ENCODE peak calls at places on chromosomes 12 and 14, in six cellular contexts. R is endodermal cell, Q is foreskin fibroblast, G is astrocyte of the spinal cord, X is fibroblast of mammary gland, E is HFF-Myc. O is an unnamed sample.

GRCh38 chr14:90276627-90277367 is 20.4 kb downstream of the PSMC1 start:
- DNase-seq in R (peak; percentile 90), Q (no peak), G (peak; percentile 26), X (peak; percentile 45), E (no peak), O (no peak)

GRCh38 chr14:96225745-96226151 is 21.1 kb downstream of the BDKRB2 start:
- DNase-seq in R (peak; percentile 90), Q (no peak), G (no peak), X (peak; percentile 63), E (peak; percentile 45), O (no peak)

GRCh38 chr12:1324099-1324498 is 270.3 kb downstream of the FBXL14 start:
- DNase-seq in R (peak; percentile 65), Q (no peak), G (no peak), X (no peak), E (no peak), O (no peak)

GRCh38 chr12:15244341-15244740 is 23.1 kb upstream of the RERG start:
- DNase-seq in R (no peak), Q (no peak), G (no peak), X (no peak), E (no peak), O (no peak)

GRCh38 chr12:71447691-71448660 is 8.4 kb downstream of the LGR5 start:
- DNase-seq in R (no peak), Q (no peak), G (peak; percentile 69), X (no peak), E (no peak), O (no peak)

GRCh38 chr12:19759229-19759628 is 319.9 kb downstream of the AEBP2 start:
- DNase-seq in R (no peak), Q (peak; percentile 20), G (peak; percentile 77), X (peak; percentile 82), E (no peak), O (no peak)

GRCh38 chr14:88168498-88169165 is 154.4 kb downstream of the KCNK10 start:
- DNase-seq in R (peak; percentile 83), Q (no peak), G (peak; percentile 15), X (peak; percentile 47), E (peak; percentile 21), O (peak; percentile 41)

GRCh38 chr14:102930753-102931579 is 8.5 kb downstream of the AMN start:
- DNase-seq in R (peak; percentile 82), Q (peak; percentile 17), G (peak; percentile 48), X (peak; percentile 47), E (no peak), O (peak; percentile 72)

GRCh38 chr12:89709994-89710872 is 1.6 kb upstream of the ATP2B1 start:
- DNase-seq in R (peak; percentile 88), Q (no peak), G (no peak), X (peak; percentile 61), E (no peak), O (peak; percentile 88)

GRCh38 chr12:119613319-119613936 is 19.9 kb downstream of the TMEM233 start:
- DNase-seq in R (no peak), Q (no peak), G (no peak), X (peak; percentile 53), E (no peak), O (no peak)

GRCh38 chr12:124588689-124589318 is 21.4 kb upstream of the NCOR2 start:
- DNase-seq in R (no peak), Q (peak; percentile 71), G (peak; percentile 81), X (peak; percentile 81), E (peak; percentile 54), O (no peak)

GRCh38 chr12:33248364-33248763 is 191.3 kb downstream of the SYT10 start:
- DNase-seq in R (no peak), Q (no peak), G (no peak), X (no peak), E (no peak), O (no peak)

GRCh38 chr12:100128509-100128908 is 14.2 kb downstream of the BLTP3B start:
- DNase-seq in R (peak; percentile 88), Q (peak; percentile 54), G (peak; percentile 16), X (peak; percentile 72), E (peak; percentile 22), O (no peak)

GRCh38 chr12:51773145-51773869 is 75.2 kb downstream of the FIGNL2 start:
- DNase-seq in R (no peak), Q (peak; percentile 78), G (peak; percentile 52), X (peak; percentile 87), E (peak; percentile 59), O (no peak)

GRCh38 chr12:6215932-6216494 is 15.8 kb downstream of the CD9 start:
- DNase-seq in R (peak; percentile 85), Q (peak; percentile 80), G (peak; percentile 92), X (peak; percentile 59), E (peak; percentile 49), O (peak; percentile 97)

GRCh38 chr14:66038214-66038977 is 447.8 kb upstream of the CCDC196 start:
- DNase-seq in R (no peak), Q (peak; percentile 2), G (no peak), X (peak; percentile 44), E (peak; percentile 5), O (no peak)

GRCh38 chr14:79369359-79370332 is 841.7 kb downstream of the DIO2 start:
- DNase-seq in R (no peak), Q (peak; percentile 66), G (peak; percentile 97), X (peak; percentile 99), E (peak; percentile 60), O (no peak)

GRCh38 chr14:100118377-100119011 is 41.0 kb downstream of the DEGS2 start:
- DNase-seq in R (no peak), Q (no peak), G (no peak), X (no peak), E (no peak), O (no peak)

GRCh38 chr12:84913151-84913550 is 552 bp upstream of the SLC6A15 start:
- DNase-seq in R (peak; percentile 80), Q (no peak), G (peak; percentile 19), X (peak; percentile 43), E (no peak), O (no peak)

GRCh38 chr12:76515271-76515670 is 44.3 kb downstream of the OSBPL8 start:
- DNase-seq in R (no peak), Q (no peak), G (no peak), X (no peak), E (no peak), O (no peak)
- TF ChIP-seq CTCF in R (peak; percentile 27), Q (no peak), G (no peak), X (no peak), E (no peak), O (no peak)

GRCh38 chr12:27572486-27573255 is 48.7 kb downstream of the PPFIBP1 start:
- DNase-seq in R (no peak), Q (peak; percentile 60), G (peak; percentile 57), X (peak; percentile 79), E (no peak), O (no peak)

GRCh38 chr12:27575099-27575779 is 51.2 kb downstream of the PPFIBP1 start:
- DNase-seq in R (no peak), Q (no peak), G (no peak), X (no peak), E (no peak), O (no peak)

GRCh38 chr12:27571463-27571862 is 47.5 kb downstream of the PPFIBP1 start:
- DNase-seq in R (no peak), Q (peak; percentile 93), G (peak; percentile 96), X (peak; percentile 98), E (no peak), O (no peak)

GRCh38 chr12:27575780-27576154 is 51.8 kb downstream of the PPFIBP1 start:
- DNase-seq in R (no peak), Q (no peak), G (no peak), X (no peak), E (no peak), O (no peak)

DNA sequence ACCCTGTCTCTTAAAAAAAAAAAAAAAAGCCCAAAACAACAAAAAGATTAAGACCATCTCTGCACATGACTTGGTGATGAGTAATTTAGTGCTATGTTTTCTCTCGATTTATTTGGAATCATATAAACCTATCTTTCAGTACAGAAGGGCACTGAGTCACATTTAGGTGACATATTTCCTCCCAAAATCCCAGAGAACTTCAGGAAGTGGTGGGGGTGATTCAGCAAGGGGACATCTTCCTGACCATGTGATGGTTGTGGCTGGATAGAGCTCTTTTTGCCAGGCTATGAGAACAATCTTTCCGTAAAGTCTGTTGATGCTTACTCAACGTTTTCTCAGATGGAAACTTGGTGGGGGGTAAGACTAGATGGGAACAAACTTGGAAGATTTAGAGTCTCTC is 50.0 kb downstream of the PPFIBP1 start:
- DNase-seq in R (no peak), Q (peak; percentile 98), G (peak; percentile 98), X (peak; percentile 100), E (peak; percentile 85), O (no peak)
- H3K4me3 ChIP-seq in R (no peak overlapping the region), Q (no peak overlapping the region), G (no peak overlapping the region), X (no peak overlapping the region), E (no peak overlapping the region), O (no peak overlapping the region)

GRCh38 chr14:57863471-57863870 is 2.4 kb downstream of the SLC35F4 start:
- DNase-seq in R (no peak), Q (no peak), G (no peak), X (no peak), E (no peak), O (no peak)

GRCh38 chr14:57869530-57870088 is 3.7 kb upstream of the SLC35F4 start:
- DNase-seq in R (no peak), Q (no peak), G (no peak), X (no peak), E (no peak), O (no peak)

GRCh38 chr14:57866199-57866755 is 385 bp upstream of the SLC35F4 start:
- DNase-seq in R (peak; percentile 47), Q (no peak), G (no peak), X (no peak), E (no peak), O (no peak)

GRCh38 chr14:57865066-57865449 is 834 bp downstream of the SLC35F4 start:
- DNase-seq in R (no peak), Q (no peak), G (no peak), X (no peak), E (no peak), O (no peak)

DNA sequence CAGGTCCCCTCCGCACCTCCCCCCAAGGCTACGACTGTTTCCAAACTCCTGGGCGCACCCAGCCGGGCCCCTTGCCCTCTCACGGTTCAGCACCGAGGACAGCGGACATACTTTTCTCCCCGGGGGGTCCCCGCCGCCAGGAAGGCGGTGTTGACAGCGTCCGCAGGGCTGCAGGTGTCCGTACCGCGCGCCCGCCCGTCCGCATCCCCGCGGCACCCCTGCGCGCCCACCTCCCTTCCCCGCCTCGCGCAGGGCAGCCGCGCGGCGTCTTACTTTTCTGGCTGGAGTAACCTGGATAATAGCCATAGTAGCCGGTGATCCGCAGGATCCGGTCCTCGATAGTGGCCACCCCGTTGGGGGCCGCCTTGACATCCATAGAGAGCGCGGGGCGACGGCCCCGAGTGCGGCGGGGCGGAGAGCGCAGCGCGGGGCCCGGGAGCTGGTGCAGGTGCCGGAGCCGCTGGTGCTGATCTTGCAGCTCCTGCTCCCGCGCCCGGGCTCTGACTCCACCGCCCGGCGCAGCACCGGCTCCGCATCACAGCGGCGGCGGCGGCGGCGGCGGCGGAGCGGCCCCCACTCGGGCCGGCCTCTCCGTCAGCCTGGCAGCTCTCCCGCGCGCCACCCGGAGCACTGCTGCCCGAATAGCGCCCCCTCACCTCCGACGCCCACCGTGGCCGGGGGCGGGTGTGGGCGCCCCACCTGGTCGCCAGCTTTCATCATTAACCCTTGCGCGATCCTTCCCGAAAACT is at the start of gene SLC35F4:
- DNase-seq in R (peak; percentile 97), Q (no peak), G (peak; percentile 24), X (peak; percentile 26), E (no peak), O (no peak)
- TF ChIP-seq CTCF in R (peak; percentile 33), Q (no peak), G (no peak), X (no peak), E (no peak), O (no peak)

DNA sequence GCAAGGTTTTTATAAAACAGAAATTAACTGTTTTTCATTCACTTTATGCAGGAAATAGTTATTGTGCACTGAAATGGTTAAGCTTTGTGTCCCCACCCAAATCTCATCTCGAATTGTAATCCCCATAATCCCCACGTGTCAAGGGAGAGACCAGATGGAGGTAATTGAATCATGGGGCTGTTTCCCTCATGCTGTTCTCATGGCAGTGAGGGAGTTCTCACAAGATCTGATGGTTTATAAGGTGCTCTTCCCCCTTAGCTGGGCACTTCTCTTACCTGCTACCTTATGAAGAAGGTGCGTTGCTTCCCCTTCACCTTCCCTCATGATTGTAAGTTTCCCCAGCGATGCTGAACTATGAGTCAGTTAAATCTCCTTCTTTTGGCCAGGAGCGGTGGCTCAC is 123.9 kb downstream of the TMTC2 start:
- DNase-seq in R (no peak), Q (no peak), G (no peak), X (no peak), E (no peak), O (no peak)
- H3K4me3 ChIP-seq in R (no peak overlapping the region), Q (no peak overlapping the region), G (no peak overlapping the region), X (no peak overlapping the region), E (no peak overlapping the region), O (no peak overlapping the region)